ENCODE peak calls at places on chromosomes 13 and 19, in nine cellular contexts. Z is OCI-LY7, R is upper lobe of left lung, U is stomach, N is aorta, H is thyroid gland, F is body of pancreas, J is left ventricle myocardium inferior, M is iPS DF 6.9. S is an unnamed sample.
A peak's percentile ranks its signal among the peaks of the same experiment; 100 is the strongest.

GRCh38 chr19:55638864-55639359 is 1.9 kb upstream of the ZNF580 start:
- DNase-seq in Z (peak; percentile 88), R (no peak), U (no peak), N (peak; percentile 50), H (no peak), F (no peak), J (no peak), M (no peak), S (peak; percentile 31)

GRCh38 chr19:3047307-3048189 is 14.7 kb downstream of the TLE5 start:
- DNase-seq in Z (peak; percentile 46), R (no peak), U (peak; percentile 87), N (peak; percentile 87), H (peak; percentile 83), F (peak; percentile 88), J (peak; percentile 79), M (no peak), S (peak; percentile 54)

GRCh38 chr19:35279985-35280821 is 2.1 kb upstream of the HAMP start:
- DNase-seq in Z (peak; percentile 39), R (peak; percentile 69), U (no peak), N (no peak), H (peak; percentile 87), F (no peak), J (no peak), M (no peak), S (no peak)

GRCh38 chr19:16342002-16342715 is 17.5 kb downstream of the KLF2 start:
- DNase-seq in Z (peak; percentile 73), R (no peak), U (no peak), N (peak; percentile 70), H (peak; percentile 66), F (peak; percentile 28), J (peak; percentile 39), M (no peak), S (no peak)

GRCh38 chr13:49669735-49670309 is 21.5 kb downstream of the EBPL start:
- DNase-seq in Z (peak; percentile 50), R (no peak), U (peak; percentile 64), N (no peak), H (peak; percentile 66), F (peak; percentile 64), J (no peak), M (no peak), S (no peak)

GRCh38 chr13:75316427-75316826 is 165.5 kb downstream of the TBC1D4 start:
- DNase-seq in Z (no peak), R (no peak), U (no peak), N (no peak), H (no peak), F (no peak), J (no peak), M (no peak), S (no peak)

GRCh38 chr13:95484052-95484451 is 68.5 kb upstream of the CLDN10 start:
- DNase-seq in Z (no peak), R (no peak), U (no peak), N (no peak), H (no peak), F (no peak), J (no peak), M (no peak), S (no peak)

GRCh38 chr13:50699874-50700663 is 143.4 kb downstream of the DLEU7 start:
- DNase-seq in Z (no peak), R (no peak), U (no peak), N (no peak), H (peak; percentile 18), F (no peak), J (no peak), M (no peak), S (no peak)

GRCh38 chr19:45075215-45076028 is 856 bp downstream of the ZNF296 start:
- DNase-seq in Z (peak; percentile 96), R (peak; percentile 91), U (peak; percentile 88), N (peak; percentile 89), H (peak; percentile 79), F (peak; percentile 77), J (peak; percentile 67), M (no peak), S (peak; percentile 92)

GRCh38 chr19:35882074-35882832 is 13.9 kb downstream of the APLP1 start:
- DNase-seq in Z (peak; percentile 76), R (no peak), U (no peak), N (no peak), H (peak; percentile 28), F (peak; percentile 78), J (no peak), M (no peak), S (no peak)

GRCh38 chr13:45718992-45719391 is 16.9 kb downstream of the CBY2 start:
- DNase-seq in Z (no peak), R (no peak), U (no peak), N (no peak), H (no peak), F (no peak), J (no peak), M (no peak), S (no peak)

GRCh38 chr13:72255908-72256307 is 388.9 kb upstream of the DACH1 start:
- DNase-seq in Z (no peak), R (no peak), U (no peak), N (no peak), H (peak; percentile 53), F (peak; percentile 65), J (no peak), M (peak; percentile 63), S (no peak)

GRCh38 chr19:13089857-13090507 is 12.7 kb downstream of the LYL1 start:
- DNase-seq in Z (no peak), R (no peak), U (no peak), N (no peak), H (no peak), F (no peak), J (no peak), M (no peak), S (no peak)
- H3K4me1 ChIP-seq in Z (peaks cover 13% of the 10 kb centered on the region), R (peaks cover 52% of the 10 kb centered on the region), U (peaks cover 67% of the 10 kb centered on the region), N (no peaks in the 10 kb centered on the region), H (peaks cover 6% of the 10 kb centered on the region), F (no peaks in the 10 kb centered on the region), J (peaks cover 77% of the 10 kb centered on the region), M (peaks cover 5% of the 10 kb centered on the region), S (peaks cover 3% of the 10 kb centered on the region)

GRCh38 chr13:114225610-114226009 is 9.1 kb upstream of the CDC16 start:
- DNase-seq in Z (no peak), R (peak; percentile 19), U (no peak), N (no peak), H (no peak), F (no peak), J (no peak), M (no peak), S (no peak)

GRCh38 chr13:114224201-114224600 is 10.5 kb upstream of the CDC16 start:
- DNase-seq in Z (no peak), R (peak; percentile 55), U (no peak), N (no peak), H (no peak), F (no peak), J (no peak), M (no peak), S (no peak)

GRCh38 chr13:114226088-114226487 is 8.6 kb upstream of the CDC16 start:
- DNase-seq in Z (no peak), R (no peak), U (no peak), N (no peak), H (no peak), F (peak; percentile 59), J (no peak), M (no peak), S (no peak)

GRCh38 chr13:114219406-114219805 is 15.3 kb upstream of the CDC16 start:
- DNase-seq in Z (no peak), R (no peak), U (no peak), N (no peak), H (no peak), F (no peak), J (no peak), M (no peak), S (no peak)

DNA sequence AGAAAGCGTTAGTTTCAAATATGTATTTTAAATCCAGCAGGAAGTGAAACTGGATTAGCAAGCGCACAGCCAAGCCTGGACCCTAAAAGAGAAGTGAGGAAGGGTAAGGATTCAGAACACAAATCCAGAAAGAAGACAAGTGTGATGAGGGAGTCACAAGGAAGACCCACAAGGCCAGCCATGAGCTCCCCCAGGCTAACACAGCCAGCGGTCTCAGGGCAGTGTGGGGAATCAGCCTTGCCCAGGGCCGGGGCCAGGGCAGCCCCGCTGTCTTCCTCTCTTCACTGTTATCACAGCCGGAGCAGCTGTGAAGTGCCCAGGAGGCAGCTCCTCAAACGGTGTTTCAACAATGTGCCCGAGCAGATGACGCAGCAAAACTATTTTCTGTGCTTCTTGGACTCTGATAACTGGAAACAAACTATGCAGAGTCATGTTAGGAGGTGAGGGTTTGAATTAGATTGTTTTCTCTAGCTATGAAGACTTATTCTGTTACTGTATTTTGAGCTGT is 12.2 kb upstream of the CDC16 start:
- DNase-seq in Z (no peak), R (peak; percentile 67), U (no peak), N (peak; percentile 63), H (peak; percentile 85), F (peak; percentile 81), J (no peak), M (no peak), S (no peak)
- H3K27ac ChIP-seq in Z (no peak overlapping the region), R (peak overlapping the region; percentile 61), U (no peak overlapping the region), N (no peak overlapping the region), H (peak overlapping the region; percentile 65), F (no peak overlapping the region), J (peak overlapping the region; percentile 20), M (no peak overlapping the region), S (no peak overlapping the region)

GRCh38 chr19:14476663-14477401 is 1.7 kb upstream of the PTGER1 start:
- DNase-seq in Z (peak; percentile 24), R (no peak), U (peak; percentile 51), N (no peak), H (no peak), F (no peak), J (no peak), M (no peak), S (peak; percentile 84)

GRCh38 chr19:14477417-14478112 is 2.4 kb upstream of the PTGER1 start:
- DNase-seq in Z (no peak), R (no peak), U (no peak), N (no peak), H (no peak), F (no peak), J (no peak), M (no peak), S (no peak)

GRCh38 chr19:14475251-14476073 is at the start of gene PTGER1:
- DNase-seq in Z (no peak), R (peak; percentile 88), U (no peak), N (no peak), H (no peak), F (no peak), J (no peak), M (no peak), S (peak; percentile 75)

GRCh38 chr19:14474827-14475226 is 327 bp downstream of the PTGER1 start:
- DNase-seq in Z (no peak), R (no peak), U (no peak), N (no peak), H (no peak), F (no peak), J (no peak), M (no peak), S (no peak)

DNA sequence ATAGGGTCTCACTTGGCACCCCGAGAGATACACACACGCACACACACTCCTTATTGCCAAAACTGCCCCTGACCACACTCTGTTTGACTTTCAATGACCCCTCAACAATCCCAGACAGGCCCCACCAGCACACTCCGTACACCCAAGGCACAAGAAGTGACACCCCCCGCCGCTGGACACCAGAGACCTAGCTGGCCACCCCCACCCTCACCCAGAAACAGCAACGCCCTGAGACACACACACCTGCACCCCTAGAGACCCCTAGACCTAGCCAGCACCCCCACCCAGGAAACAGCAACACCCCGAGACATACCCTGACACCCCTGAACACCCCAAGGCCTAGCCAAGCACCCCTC is 1.1 kb upstream of the PTGER1 start:
- DNase-seq in Z (no peak), R (no peak), U (no peak), N (no peak), H (no peak), F (no peak), J (no peak), M (no peak), S (no peak)
- H3K4me1 ChIP-seq in Z (no peaks in the 10 kb centered on the region), R (peaks cover 42% of the 10 kb centered on the region), U (peaks cover 81% of the 10 kb centered on the region), N (no peaks in the 10 kb centered on the region), H (peaks cover 9% of the 10 kb centered on the region), F (peaks cover 39% of the 10 kb centered on the region), J (peaks cover 55% of the 10 kb centered on the region), M (peaks cover 6% of the 10 kb centered on the region), S (peaks cover 30% of the 10 kb centered on the region)

GRCh38 chr19:5037936-5038335 is 69.0 kb downstream of the KDM4B start:
- DNase-seq in Z (no peak), R (peak; percentile 76), U (no peak), N (no peak), H (no peak), F (no peak), J (no peak), M (no peak), S (no peak)
- H3K27ac ChIP-seq in Z (no peak overlapping the region), R (no peak overlapping the region), U (no peak overlapping the region), N (no peak overlapping the region), H (no peak overlapping the region), F (no peak overlapping the region), J (no peak overlapping the region), M (no peak overlapping the region), S (no peak overlapping the region)